ENCODE peak calls at places on chromosomes 11 and 22, in six cellular contexts. One of them, this sample, is unnamed.

GRCh38 chr11:35680506-35680905 is 17.9 kb downstream of the TRIM44 start:
- DNase-seq in Karpas-422: no peak
- DNase-seq in SK-N-MC: no peak
- DNase-seq in keratinocyte: no peak
- DNase-seq in IMR-90: no peak
- DNase-seq in SK-N-SH: no peak
- DNase-seq in this sample: no peak

GRCh38 chr11:119195680-119196079 is 10.4 kb downstream of the NHERF4 start:
- DNase-seq in IMR-90: peak
- DNase-seq in Karpas-422: no peak
- DNase-seq in SK-N-MC: no peak
- DNase-seq in keratinocyte: no peak
- DNase-seq in SK-N-SH: peak
- DNase-seq in this sample: peak

GRCh38 chr11:19561011-19561410 is 151.6 kb upstream of the NAV2 start:
- DNase-seq in keratinocyte: no peak
- DNase-seq in Karpas-422: no peak
- DNase-seq in SK-N-MC: no peak
- DNase-seq in SK-N-SH: no peak
- DNase-seq in IMR-90: peak
- DNase-seq in this sample: peak

GRCh38 chr11:119417726-119418540 is 5.0 kb downstream of the THY1 start:
- DNase-seq in IMR-90: peak
- DNase-seq in SK-N-SH: peak
- DNase-seq in SK-N-MC: no peak
- DNase-seq in keratinocyte: peak
- DNase-seq in Karpas-422: no peak
- DNase-seq in this sample: peak

GRCh38 chr11:122864386-122864785 is 18.2 kb upstream of the JHY start:
- DNase-seq in keratinocyte: no peak
- DNase-seq in SK-N-SH: no peak
- DNase-seq in Karpas-422: no peak
- DNase-seq in IMR-90: no peak
- DNase-seq in SK-N-MC: no peak
- DNase-seq in this sample: no peak

GRCh38 chr22:40241200-40241763 is 63.6 kb downstream of the TNRC6B start:
- DNase-seq in Karpas-422: no peak
- DNase-seq in IMR-90: no peak
- DNase-seq in SK-N-SH: no peak
- DNase-seq in keratinocyte: no peak
- DNase-seq in SK-N-MC: no peak
- DNase-seq in this sample: no peak

GRCh38 chr22:38824587-38824986 is 19.2 kb downstream of the NPTXR start:
- DNase-seq in keratinocyte: no peak
- DNase-seq in Karpas-422: peak
- DNase-seq in SK-N-SH: no peak
- DNase-seq in IMR-90: peak
- DNase-seq in SK-N-MC: no peak
- DNase-seq in this sample: peak

GRCh38 chr11:16511109-16511806 is 154.9 kb upstream of the SOX6 start:
- DNase-seq in SK-N-SH: no peak
- DNase-seq in keratinocyte: no peak
- DNase-seq in IMR-90: peak
- DNase-seq in Karpas-422: no peak
- DNase-seq in SK-N-MC: no peak
- DNase-seq in this sample: peak

GRCh38 chr11:74085542-74085892 is 76.6 kb upstream of the UCP3 start:
- DNase-seq in IMR-90: peak
- DNase-seq in SK-N-MC: no peak
- DNase-seq in SK-N-SH: no peak
- DNase-seq in keratinocyte: no peak
- DNase-seq in Karpas-422: no peak
- DNase-seq in this sample: peak

GRCh38 chr11:70574725-70575347 is 176.5 kb downstream of the CTTN start:
- DNase-seq in SK-N-MC: no peak
- DNase-seq in keratinocyte: no peak
- DNase-seq in IMR-90: no peak
- DNase-seq in Karpas-422: no peak
- DNase-seq in SK-N-SH: no peak
- DNase-seq in this sample: no peak

GRCh38 chr11:60085909-60086308 is 2.6 kb upstream of the MS4A2 start:
- DNase-seq in SK-N-SH: no peak
- DNase-seq in SK-N-MC: no peak
- DNase-seq in Karpas-422: no peak
- DNase-seq in keratinocyte: no peak
- DNase-seq in IMR-90: no peak
- DNase-seq in this sample: no peak

GRCh38 chr22:30298005-30298701 is 8.8 kb upstream of the CASTOR1 start:
- DNase-seq in SK-N-MC: no peak
- DNase-seq in Karpas-422: no peak
- DNase-seq in IMR-90: no peak
- DNase-seq in SK-N-SH: no peak
- DNase-seq in keratinocyte: no peak
- DNase-seq in this sample: peak

GRCh38 chr11:95455228-95455627 is 224.2 kb upstream of the SESN3 start:
- DNase-seq in IMR-90: no peak
- DNase-seq in Karpas-422: no peak
- DNase-seq in keratinocyte: no peak
- DNase-seq in SK-N-MC: no peak
- DNase-seq in SK-N-SH: no peak
- DNase-seq in this sample: no peak

GRCh38 chr22:36411589-36412258 is 24.0 kb upstream of the MYH9 start:
- DNase-seq in SK-N-SH: no peak
- DNase-seq in Karpas-422: no peak
- DNase-seq in IMR-90: no peak
- DNase-seq in SK-N-MC: no peak
- DNase-seq in keratinocyte: no peak
- DNase-seq in this sample: no peak

GRCh38 chr22:50157976-50158375 is 12.6 kb upstream of the PANX2 start:
- DNase-seq in Karpas-422: no peak
- DNase-seq in IMR-90: no peak
- DNase-seq in keratinocyte: peak
- DNase-seq in SK-N-MC: no peak
- DNase-seq in SK-N-SH: no peak
- DNase-seq in this sample: no peak

GRCh38 chr11:64971421-64972233 is at the start of gene MAJIN:
- DNase-seq in IMR-90: peak
- DNase-seq in SK-N-MC: no peak
- DNase-seq in SK-N-SH: no peak
- DNase-seq in Karpas-422: no peak
- DNase-seq in keratinocyte: no peak
- DNase-seq in this sample: peak
- H3K9ac ChIP-seq in IMR-90: no peak
- H3K9ac ChIP-seq in SK-N-MC: no peak
- H3K9ac ChIP-seq in SK-N-SH: no peak
- H3K9ac ChIP-seq in Karpas-422: no peak
- H3K9ac ChIP-seq in keratinocyte: no peak
- H3K9ac ChIP-seq in this sample: no peak

GRCh38 chr11:66467034-66467659 is 442 bp downstream of the PELI3 start:
- DNase-seq in IMR-90: peak
- DNase-seq in SK-N-MC: no peak
- DNase-seq in keratinocyte: no peak
- DNase-seq in SK-N-SH: no peak
- DNase-seq in Karpas-422: peak
- DNase-seq in this sample: peak

GRCh38 chr11:66469441-66469840 is 2.7 kb downstream of the PELI3 start:
- DNase-seq in Karpas-422: no peak
- DNase-seq in SK-N-SH: no peak
- DNase-seq in keratinocyte: no peak
- DNase-seq in SK-N-MC: no peak
- DNase-seq in IMR-90: no peak
- DNase-seq in this sample: no peak

GRCh38 chr11:66466225-66467033 is at the start of gene PELI3:
- DNase-seq in keratinocyte: peak
- DNase-seq in SK-N-MC: peak
- DNase-seq in IMR-90: peak
- DNase-seq in Karpas-422: peak
- DNase-seq in SK-N-SH: peak
- DNase-seq in this sample: peak

GRCh38 chr11:66468691-66469090 is 2.0 kb downstream of the PELI3 start:
- DNase-seq in SK-N-MC: no peak
- DNase-seq in keratinocyte: no peak
- DNase-seq in IMR-90: no peak
- DNase-seq in Karpas-422: no peak
- DNase-seq in SK-N-SH: no peak
- DNase-seq in this sample: no peak

DNA sequence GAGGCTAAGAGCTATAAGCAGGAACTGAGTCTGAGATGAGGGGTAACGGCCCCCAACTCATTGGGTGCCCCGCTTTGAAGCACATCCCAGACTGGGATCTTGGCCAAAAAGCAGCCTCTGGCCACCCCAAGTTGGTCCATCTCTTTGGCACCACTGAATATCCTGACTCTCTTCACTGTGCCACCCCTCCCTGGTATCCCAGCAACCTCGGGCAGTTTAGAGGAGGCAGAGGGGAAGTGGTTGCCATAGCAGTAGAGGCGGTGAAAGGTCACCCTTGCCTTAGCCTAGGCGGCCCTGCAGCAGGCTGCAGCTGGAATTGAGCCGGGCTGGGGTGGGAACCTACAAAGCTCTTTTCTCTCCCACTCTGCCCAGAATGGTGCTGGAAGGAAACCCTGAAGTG is 1.1 kb downstream of the PELI3 start:
- DNase-seq in IMR-90: no peak
- DNase-seq in Karpas-422: no peak
- DNase-seq in keratinocyte: no peak
- DNase-seq in SK-N-SH: peak
- DNase-seq in SK-N-MC: no peak
- DNase-seq in this sample: peak
- H3K9ac ChIP-seq in IMR-90: peak
- H3K9ac ChIP-seq in Karpas-422: peak
- H3K9ac ChIP-seq in keratinocyte: peak
- H3K9ac ChIP-seq in SK-N-SH: peak
- H3K9ac ChIP-seq in SK-N-MC: peak
- H3K9ac ChIP-seq in this sample: peak

DNA sequence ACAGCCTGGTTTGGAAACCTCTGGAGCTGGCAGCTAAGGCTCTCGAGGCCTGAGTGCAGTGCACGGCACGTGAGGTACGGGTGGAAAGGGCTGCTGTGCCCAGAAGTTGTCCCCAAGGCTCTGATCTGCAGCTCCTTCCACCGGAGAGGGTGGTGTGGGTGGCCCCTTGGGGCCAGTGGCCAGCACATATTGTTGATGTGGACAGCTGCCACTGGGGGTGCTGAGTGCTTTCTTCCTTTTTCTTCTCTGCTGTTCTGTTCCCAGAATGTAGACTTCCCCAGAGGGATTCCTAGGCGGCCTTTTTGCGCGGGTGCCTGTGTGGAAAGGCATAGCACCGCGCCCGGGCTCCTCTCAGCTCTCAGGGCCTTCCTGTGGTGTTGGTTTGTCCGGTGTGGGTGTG is 1476.5 kb downstream of the TBC1D22A start:
- DNase-seq in SK-N-SH: no peak
- DNase-seq in IMR-90: no peak
- DNase-seq in keratinocyte: no peak
- DNase-seq in SK-N-MC: no peak
- DNase-seq in Karpas-422: no peak
- DNase-seq in this sample: no peak
- H3K9ac ChIP-seq in SK-N-SH: no peak
- H3K9ac ChIP-seq in IMR-90: no peak
- H3K9ac ChIP-seq in keratinocyte: no peak
- H3K9ac ChIP-seq in SK-N-MC: no peak
- H3K9ac ChIP-seq in Karpas-422: no peak
- H3K9ac ChIP-seq in this sample: no peak

DNA sequence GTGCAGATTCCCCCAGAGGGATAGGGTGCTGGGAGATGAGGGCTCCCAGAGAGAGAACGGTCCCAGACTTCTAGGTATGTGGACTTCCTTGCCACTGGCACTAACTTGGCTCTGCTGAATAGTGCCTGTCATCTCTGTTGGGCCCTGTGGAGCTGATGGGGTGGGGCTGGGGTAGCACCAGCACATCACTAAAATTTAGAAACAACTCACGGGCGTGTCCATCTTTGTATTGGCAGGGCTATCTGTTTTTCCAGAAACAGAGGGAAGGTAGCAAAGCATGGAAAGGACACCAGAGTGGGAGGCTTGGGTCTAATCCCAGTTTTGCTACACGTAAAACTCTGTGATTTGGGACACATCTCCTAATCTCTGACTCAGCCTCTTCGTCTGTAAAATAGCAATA is 25.8 kb downstream of the SWAP70 start:
- DNase-seq in keratinocyte: no peak
- DNase-seq in SK-N-SH: no peak
- DNase-seq in IMR-90: no peak
- DNase-seq in Karpas-422: no peak
- DNase-seq in SK-N-MC: no peak
- DNase-seq in this sample: no peak
- H3K9ac ChIP-seq in keratinocyte: peak
- H3K9ac ChIP-seq in SK-N-SH: peak
- H3K9ac ChIP-seq in IMR-90: no peak
- H3K9ac ChIP-seq in Karpas-422: peak
- H3K9ac ChIP-seq in SK-N-MC: no peak
- H3K9ac ChIP-seq in this sample: no peak

DNA sequence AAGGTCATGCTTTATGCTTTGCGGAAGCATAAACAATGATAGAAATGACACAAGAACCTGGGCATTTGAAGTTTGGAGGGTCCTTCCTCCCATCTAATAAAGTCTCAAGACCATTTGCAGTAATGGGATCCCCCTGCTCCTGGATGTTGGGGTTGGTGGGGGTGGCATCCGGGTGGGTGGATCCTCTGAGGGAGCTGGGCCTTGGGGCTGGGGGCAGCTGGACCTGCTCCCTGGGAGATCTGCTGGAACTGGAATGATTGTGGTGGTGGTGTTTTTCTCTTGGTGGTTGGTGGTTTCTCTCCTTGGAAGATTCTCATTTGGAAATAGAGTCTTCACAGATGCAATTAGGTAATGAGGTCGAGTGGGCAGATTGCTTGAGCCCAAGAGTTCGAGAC is 2.2 kb upstream of the NAP1L4 start:
- DNase-seq in IMR-90: no peak
- DNase-seq in keratinocyte: no peak
- DNase-seq in Karpas-422: no peak
- DNase-seq in SK-N-MC: no peak
- DNase-seq in SK-N-SH: no peak
- DNase-seq in this sample: no peak
- H3K9ac ChIP-seq in IMR-90: no peak
- H3K9ac ChIP-seq in keratinocyte: no peak
- H3K9ac ChIP-seq in Karpas-422: no peak
- H3K9ac ChIP-seq in SK-N-MC: no peak
- H3K9ac ChIP-seq in SK-N-SH: no peak
- H3K9ac ChIP-seq in this sample: no peak

GRCh38 chr11:75350743-75351540 is 519 bp downstream of the ARRB1 start:
- DNase-seq in IMR-90: peak
- DNase-seq in keratinocyte: peak
- DNase-seq in Karpas-422: no peak
- DNase-seq in SK-N-SH: peak
- DNase-seq in SK-N-MC: no peak
- DNase-seq in this sample: peak

GRCh38 chr11:75350122-75350742 is 1.2 kb downstream of the ARRB1 start:
- DNase-seq in SK-N-MC: no peak
- DNase-seq in keratinocyte: no peak
- DNase-seq in SK-N-SH: no peak
- DNase-seq in IMR-90: no peak
- DNase-seq in Karpas-422: no peak
- DNase-seq in this sample: no peak

GRCh38 chr11:75349540-75350116 is 1.8 kb downstream of the ARRB1 start:
- DNase-seq in SK-N-SH: no peak
- DNase-seq in IMR-90: no peak
- DNase-seq in Karpas-422: no peak
- DNase-seq in keratinocyte: no peak
- DNase-seq in SK-N-MC: no peak
- DNase-seq in this sample: no peak

GRCh38 chr11:75352417-75353206 is 1.2 kb upstream of the ARRB1 start:
- DNase-seq in keratinocyte: no peak
- DNase-seq in IMR-90: no peak
- DNase-seq in SK-N-MC: no peak
- DNase-seq in SK-N-SH: no peak
- DNase-seq in Karpas-422: no peak
- DNase-seq in this sample: no peak

GRCh38 chr11:75351541-75352416 is at the start of gene ARRB1:
- DNase-seq in SK-N-SH: peak
- DNase-seq in IMR-90: no peak
- DNase-seq in keratinocyte: no peak
- DNase-seq in Karpas-422: no peak
- DNase-seq in SK-N-MC: no peak
- DNase-seq in this sample: peak
- H3K9ac ChIP-seq in SK-N-SH: peak
- H3K9ac ChIP-seq in IMR-90: peak
- H3K9ac ChIP-seq in keratinocyte: peak
- H3K9ac ChIP-seq in Karpas-422: no peak
- H3K9ac ChIP-seq in SK-N-MC: peak
- H3K9ac ChIP-seq in this sample: peak

This sample was measured in PC-3.